ENCODE peak calls at places on chromosomes 12 and 14, in six cellular contexts. Y is RWPE1, C is foreskin fibroblast, V is Peyer's patch, M is suprapubic skin, N is A549. T is an unnamed sample.

GRCh38 chr12:125549836-125550235 is 484.6 kb downstream of the AACS start:
- DNase-seq in V (no peak), N (peak; percentile 6), M (no peak), Y (no peak), C (no peak), T (no peak)

GRCh38 chr14:66476964-66477363 is 9.2 kb upstream of the CCDC196 start:
- DNase-seq in N (peak; percentile 4), M (no peak), C (peak; percentile 88), Y (peak; percentile 6), V (no peak), T (peak; percentile 49)

GRCh38 chr14:68397827-68398226 is 395.0 kb downstream of the ZFP36L1 start:
- DNase-seq in M (no peak), N (no peak), Y (no peak), C (peak; percentile 87), V (no peak), T (peak; percentile 52)

GRCh38 chr12:48980389-48980952 is 2.3 kb downstream of the WNT1 start:
- DNase-seq in C (no peak), V (peak; percentile 50), M (no peak), Y (no peak), N (peak; percentile 51), T (no peak)

GRCh38 chr14:53979747-53980642 is 23.4 kb upstream of the BMP4 start:
- DNase-seq in M (no peak), C (peak; percentile 94), N (peak; percentile 27), V (no peak), Y (no peak), T (peak; percentile 75)

GRCh38 chr12:70732287-70732686 is 95.1 kb upstream of the PTPRB start:
- DNase-seq in N (no peak), Y (no peak), V (no peak), C (no peak), M (no peak), T (no peak)

GRCh38 chr12:6347367-6348338 is 5.8 kb upstream of the TNFRSF1A start:
- DNase-seq in C (no peak), M (no peak), Y (no peak), N (no peak), V (no peak), T (peak; percentile 97)

GRCh38 chr14:91254456-91254855 is 10.0 kb upstream of the GPR68 start:
- DNase-seq in N (no peak), M (no peak), Y (no peak), V (peak; percentile 41), C (no peak), T (no peak)

GRCh38 chr12:1809606-1810140 is 10.7 kb upstream of the LRTM2 start:
- DNase-seq in N (no peak), Y (no peak), V (no peak), C (no peak), M (no peak), T (no peak)

GRCh38 chr12:93060666-93061413 is 131.7 kb upstream of the EEA1 start:
- DNase-seq in V (no peak), Y (no peak), C (peak; percentile 75), M (no peak), N (no peak), T (peak; percentile 76)

GRCh38 chr14:101518611-101519048 is 42.7 kb upstream of the DIO3 start:
- DNase-seq in M (peak; percentile 88), Y (no peak), N (no peak), V (no peak), C (no peak), T (no peak)

GRCh38 chr14:104322531-104323466 is 184.4 kb downstream of the KIF26A start:
- DNase-seq in Y (no peak), C (no peak), N (no peak), V (no peak), M (peak; percentile 54), T (no peak)

GRCh38 chr14:26595922-26596721 is 1.7 kb downstream of the NOVA1 start:
- DNase-seq in N (no peak), V (no peak), C (peak; percentile 27), Y (no peak), M (no peak), T (peak; percentile 41)

GRCh38 chr14:72545411-72546311 is 348.2 kb downstream of the DPF3 start:
- DNase-seq in Y (peak; percentile 38), M (no peak), V (peak; percentile 41), C (no peak), N (no peak), T (no peak)

GRCh38 chr12:62600038-62600437 is 133.4 kb downstream of the MON2 start:
- DNase-seq in C (peak; percentile 47), V (no peak), M (no peak), Y (no peak), N (peak; percentile 48), T (no peak)
- TF ChIP-seq CTCF in C (peak; percentile 4), V (no peak), M (no peak), Y (no peak), N (peak; percentile 18), T (peak; percentile 26)

GRCh38 chr12:22670762-22671161 is 45.8 kb downstream of the ETNK1 start:
- DNase-seq in M (no peak), V (no peak), N (no peak), C (peak; percentile 20), Y (no peak), T (peak; percentile 39)
- TF ChIP-seq CTCF in M (no peak), V (no peak), N (peak; percentile 43), C (peak; percentile 14), Y (peak; percentile 13), T (peak; percentile 20)

GRCh38 chr12:131753757-131754156 is 42.9 kb downstream of the SFSWAP start:
- DNase-seq in M (peak; percentile 58), Y (no peak), C (no peak), V (no peak), N (no peak), T (no peak)
- TF ChIP-seq CTCF in M (no peak), Y (no peak), C (no peak), V (no peak), N (no peak), T (no peak)

GRCh38 chr14:94538070-94538740 is 23.0 kb upstream of the SERPINA4 start:
- DNase-seq in C (no peak), V (no peak), N (no peak), M (no peak), Y (no peak), T (no peak)

GRCh38 chr14:94539181-94539580 is 22.1 kb upstream of the SERPINA4 start:
- DNase-seq in Y (no peak), M (no peak), C (no peak), N (no peak), V (no peak), T (no peak)

GRCh38 chr14:94541234-94541975 is 19.8 kb upstream of the SERPINA4 start:
- DNase-seq in C (no peak), V (no peak), M (no peak), N (no peak), Y (no peak), T (no peak)

GRCh38 chr14:94542111-94542810 is 19.0 kb upstream of the SERPINA4 start:
- DNase-seq in N (no peak), V (no peak), Y (peak; percentile 23), C (peak; percentile 24), M (no peak), T (no peak)

GRCh38 chr14:94540031-94540794 is 21.0 kb upstream of the SERPINA4 start:
- DNase-seq in Y (no peak), C (peak; percentile 14), N (peak; percentile 27), M (no peak), V (no peak), T (peak; percentile 22)
- TF ChIP-seq CTCF in Y (no peak), C (no peak), N (no peak), M (no peak), V (no peak), T (no peak)

GRCh38 chr12:98735821-98736220 is 90.7 kb downstream of the APAF1 start:
- DNase-seq in C (no peak), V (no peak), N (no peak), Y (no peak), M (no peak), T (no peak)

GRCh38 chr12:98738002-98738401 is 92.9 kb downstream of the APAF1 start:
- DNase-seq in Y (no peak), C (peak; percentile 31), M (no peak), N (no peak), V (no peak), T (no peak)

GRCh38 chr12:98738539-98738938 is 93.4 kb downstream of the APAF1 start:
- DNase-seq in V (no peak), Y (no peak), N (no peak), C (no peak), M (no peak), T (no peak)

GRCh38 chr12:98736352-98737326 is 91.5 kb downstream of the APAF1 start:
- DNase-seq in N (peak; percentile 15), C (peak; percentile 65), M (no peak), V (no peak), Y (no peak), T (no peak)

GRCh38 chr12:98737327-98737722 is 92.2 kb downstream of the APAF1 start:
- DNase-seq in N (no peak), M (no peak), Y (no peak), C (no peak), V (no peak), T (no peak)
- TF ChIP-seq CTCF in N (no peak), M (no peak), Y (no peak), C (no peak), V (no peak), T (no peak)

DNA sequence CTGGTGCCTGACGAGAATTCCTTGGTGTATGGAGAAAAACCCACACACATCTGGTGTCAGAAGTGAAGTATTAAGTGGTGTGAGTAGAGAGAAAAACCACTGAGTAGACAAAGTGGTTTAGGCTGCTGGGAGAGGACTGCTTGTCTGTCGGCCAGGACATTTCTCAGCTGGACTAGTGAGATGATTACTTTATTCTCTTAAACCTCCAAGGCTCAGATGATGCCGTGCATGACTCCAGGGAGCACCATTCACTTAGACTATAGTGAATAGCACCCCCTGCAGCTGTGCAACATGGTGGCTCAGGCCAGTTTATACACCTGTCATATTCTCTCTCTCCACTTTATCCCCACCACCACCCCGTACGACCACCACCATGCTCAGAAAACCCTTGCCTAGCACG is 28.5 kb upstream of the NFYB start:
- DNase-seq in V (no peak), C (no peak), Y (no peak), N (no peak), M (no peak), T (peak; percentile 78)
- TF ChIP-seq CTCF in V (no peak), C (no peak), Y (no peak), N (no peak), M (no peak), T (no peak)